ENCODE peak calls at places on chromosomes 5 and 9, in five cellular contexts. E is neural progenitor cell, S is GM12878, O is Peyer's patch, H is PC-3. X is an unnamed sample. For H3K27me3, the result is how much of the 10 kb centered on the place peaks cover.

GRCh38 chr5:115100556-115100955 is 69.2 kb downstream of the TRIM36 start:
- DNase-seq in E (no peak), S (no peak), O (no peak), H (peak), X (no peak)

GRCh38 chr9:75889577-75889976 is 896 bp upstream of the PCSK5 start:
- DNase-seq in E (no peak), S (no peak), O (no peak), H (no peak), X (no peak)

GRCh38 chr5:71013575-71013974 is 11.6 kb downstream of the NAIP start:
- DNase-seq in E (peak), S (no peak), O (no peak), H (no peak), X (no peak)

GRCh38 chr9:18396102-18396728 is 77.7 kb upstream of the ADAMTSL1 start:
- DNase-seq in E (peak), S (no peak), O (no peak), H (peak), X (no peak)

GRCh38 chr5:127055880-127056653 is 17.2 kb downstream of the C5orf63 start:
- DNase-seq in E (no peak), S (no peak), O (no peak), H (no peak), X (no peak)

GRCh38 chr5:80408475-80408875 is 611 bp downstream of the ZFYVE16 start:
- DNase-seq in E (no peak), S (no peak), O (peak), H (peak), X (no peak)

GRCh38 chr9:33415152-33416038 is 13.0 kb upstream of the AQP7 start:
- DNase-seq in E (peak), S (peak), O (peak), H (peak), X (peak)

GRCh38 chr9:120935383-120935857 is 8.8 kb upstream of the TRAF1 start:
- DNase-seq in E (no peak), S (no peak), O (peak), H (peak), X (no peak)

GRCh38 chr5:57825026-57825683 is 342.5 kb upstream of the ACTBL2 start:
- DNase-seq in E (peak), S (no peak), O (no peak), H (peak), X (no peak)

GRCh38 chr9:130301483-130302286 is 36.1 kb downstream of the HMCN2 start:
- DNase-seq in E (no peak), S (no peak), O (peak), H (no peak), X (no peak)
- TF ChIP-seq CTCF in E (no peak), S (no peak), O (no peak), H (no peak), X (no peak)

GRCh38 chr5:852018-852417 is 1.2 kb upstream of the ZDHHC11 start:
- DNase-seq in E (no peak), S (no peak), O (no peak), H (no peak), X (no peak)
- H3K27ac ChIP-seq in E (no peak), S (no peak), O (no peak), H (no peak), X (no peak)

GRCh38 chr9:126624453-126624872 is 10.7 kb downstream of the LMX1B start:
- DNase-seq in E (peak), S (no peak), O (no peak), H (no peak), X (no peak)

GRCh38 chr9:126622872-126623271 is 9.1 kb downstream of the LMX1B start:
- DNase-seq in E (no peak), S (no peak), O (no peak), H (no peak), X (no peak)

GRCh38 chr9:126623667-126624452 is 10.1 kb downstream of the LMX1B start:
- DNase-seq in E (peak), S (no peak), O (no peak), H (no peak), X (no peak)

GRCh38 chr9:126621919-126622735 is 8.4 kb downstream of the LMX1B start:
- DNase-seq in E (no peak), S (no peak), O (no peak), H (no peak), X (no peak)

GRCh38 chr9:126623314-126623666 is 9.6 kb downstream of the LMX1B start:
- DNase-seq in E (no peak), S (no peak), O (no peak), H (no peak), X (no peak)
- H3K27me3 ChIP-seq in E (half or more), S (under half), O (under half), H (under half), X (half or more)

GRCh38 chr5:93583799-93584530 is 943 bp downstream of the NR2F1 start:
- DNase-seq in E (peak), S (no peak), O (no peak), H (peak), X (peak)

GRCh38 chr5:93584531-93585053 is 1.6 kb downstream of the NR2F1 start:
- DNase-seq in E (peak), S (no peak), O (no peak), H (no peak), X (no peak)

GRCh38 chr5:93581738-93582414 is 857 bp upstream of the NR2F1-AS1 start:
- DNase-seq in E (peak), S (no peak), O (no peak), H (peak), X (no peak)

GRCh38 chr5:93583525-93583798 is 440 bp downstream of the NR2F1 start:
- DNase-seq in E (no peak), S (no peak), O (no peak), H (peak), X (no peak)

DNA sequence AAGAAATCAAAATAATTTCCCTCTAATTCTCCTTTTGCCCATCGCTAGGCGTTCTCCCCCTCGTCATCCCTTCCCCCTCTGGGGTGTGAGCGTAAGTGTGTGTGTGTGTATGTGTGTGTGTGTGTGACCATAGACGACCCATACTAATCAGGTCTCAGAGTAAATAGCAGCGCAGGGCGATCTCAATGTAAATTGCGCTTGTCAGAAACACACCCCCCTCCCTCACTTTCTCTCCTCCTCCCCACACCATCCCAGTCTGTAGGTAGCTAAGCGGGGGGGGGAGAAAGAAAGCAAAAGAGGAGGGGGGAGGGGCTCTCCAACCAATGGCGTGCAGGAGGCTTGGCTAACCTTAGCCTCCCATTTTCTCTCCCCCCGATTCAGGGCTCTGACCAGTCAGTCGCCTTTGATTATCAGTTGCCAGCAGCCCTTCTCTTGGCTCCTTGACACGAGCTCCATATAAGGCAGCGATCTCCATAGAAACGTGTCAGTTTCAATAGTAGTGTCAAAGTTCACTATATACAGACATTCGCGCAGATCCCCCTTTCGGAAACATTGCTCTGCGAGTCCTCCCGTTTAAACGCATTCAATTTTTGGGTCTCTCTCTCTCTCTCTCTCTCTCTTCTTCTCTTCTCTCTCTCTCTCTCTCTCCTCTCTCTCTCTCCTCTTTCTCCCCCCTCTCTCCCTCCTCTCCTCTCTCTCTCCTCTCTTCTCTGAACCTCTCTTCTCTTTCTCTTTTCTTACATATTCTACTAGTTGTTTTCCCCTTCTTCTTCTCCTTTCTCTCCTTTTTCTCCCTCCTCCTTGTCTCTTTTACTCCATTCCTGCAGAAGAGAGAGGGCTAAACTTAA is at the start of gene NR2F1:
- DNase-seq in E (peak), S (no peak), O (no peak), H (peak), X (no peak)
- TF ChIP-seq CTCF in E (peak), S (no peak), O (peak), H (no peak), X (no peak)

GRCh38 chr5:88669314-88669713 is 213.7 kb downstream of the MEF2C start:
- DNase-seq in E (no peak), S (no peak), O (no peak), H (no peak), X (no peak)
- H3K27ac ChIP-seq in E (no peak), S (no peak), O (no peak), H (no peak), X (no peak)

GRCh38 chr9:126682928-126683697 is 69.4 kb downstream of the LMX1B start:
- DNase-seq in E (peak), S (no peak), O (no peak), H (no peak), X (no peak)
- H3K27me3 ChIP-seq in E (half or more), S (under half), O (under half), H (under half), X (half or more)

GRCh38 chr5:32042571-32042970 is 131.5 kb downstream of the GOLPH3 start:
- DNase-seq in E (peak), S (no peak), O (no peak), H (no peak), X (no peak)

GRCh38 chr5:32038537-32038936 is 135.6 kb downstream of the GOLPH3 start:
- DNase-seq in E (no peak), S (no peak), O (no peak), H (no peak), X (no peak)
- TF ChIP-seq CTCF in E (no peak), S (no peak), O (no peak), H (no peak), X (no peak)

GRCh38 chr5:142627371-142628217 is 58.3 kb downstream of the FGF1 start:
- DNase-seq in E (no peak), S (no peak), O (no peak), H (no peak), X (no peak)
- H3K27ac ChIP-seq in E (no peak), S (no peak), O (no peak), H (no peak), X (no peak)

DNA sequence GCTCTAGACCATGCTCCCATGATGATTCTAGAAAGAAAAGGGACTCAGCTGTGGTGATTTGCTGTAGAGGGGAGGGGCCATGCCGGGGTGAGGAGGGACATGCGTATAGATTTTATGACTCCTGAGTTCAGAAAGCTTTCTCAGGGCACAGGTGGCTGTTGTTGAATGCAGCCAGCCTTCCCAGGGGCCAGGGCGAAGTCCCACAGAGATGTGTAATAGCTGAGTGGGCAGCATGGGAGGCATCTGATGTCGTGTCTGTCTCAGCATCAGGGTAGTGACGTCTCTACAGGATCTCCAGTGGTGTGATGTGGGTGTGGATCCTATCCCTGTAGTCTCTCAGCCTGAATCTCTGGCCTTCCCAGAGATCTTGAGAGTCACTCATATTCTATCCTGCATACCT is 7.8 kb upstream of the BOD1 start:
- DNase-seq in E (no peak), S (no peak), O (no peak), H (no peak), X (no peak)
- H3K27me3 ChIP-seq in E (under half), S (under half), O (under half), H (under half), X (under half)